ENCODE peak calls at places on chromosomes 4 and X, in five cellular contexts. G, Q, K, B and W are unnamed samples.

GRCh38 chr4:13985824-13986223 is 358.3 kb upstream of the BOD1L1 start:
- DNase-seq in G (no peak), Q (no peak), K (no peak), B (no peak), W (no peak)

GRCh38 chrX:13248867-13249521 is 70.9 kb downstream of the ATXN3L start:
- DNase-seq in G (no peak), Q (no peak), K (no peak), B (no peak), W (no peak)

GRCh38 chr4:113358784-113359183 is 309.3 kb downstream of the ANK2 start:
- DNase-seq in G (no peak), Q (no peak), K (no peak), B (no peak), W (no peak)

GRCh38 chr4:54844911-54845310 is 187.2 kb downstream of the KIT start:
- DNase-seq in G (no peak), Q (no peak), K (no peak), B (no peak), W (no peak)

GRCh38 chr4:14857986-14858385 is 144.3 kb upstream of the CPEB2 start:
- DNase-seq in G (no peak), Q (no peak), K (no peak), B (no peak), W (no peak)

GRCh38 chrX:129791961-129792570 is 12.3 kb downstream of the SASH3 start:
- DNase-seq in G (no peak), Q (no peak), K (no peak), B (no peak), W (no peak)

GRCh38 chr4:2831611-2832308 is 11.9 kb upstream of the ADD1 start:
- DNase-seq in G (no peak), Q (peak), K (peak), B (no peak), W (peak)

GRCh38 chr4:153792007-153792892 is 3.4 kb upstream of the SFRP2 start:
- DNase-seq in G (peak), Q (no peak), K (peak), B (peak), W (no peak)

GRCh38 chrX:107968623-107969022 is 13.5 kb downstream of the TEX13B start:
- DNase-seq in G (no peak), Q (no peak), K (no peak), B (no peak), W (no peak)

GRCh38 chr4:13918110-13918509 is 290.6 kb upstream of the BOD1L1 start:
- DNase-seq in G (peak), Q (no peak), K (peak), B (peak), W (no peak)

GRCh38 chr4:109207060-109207459 is 95.4 kb downstream of the COL25A1 start:
- DNase-seq in G (no peak), Q (no peak), K (no peak), B (no peak), W (no peak)

GRCh38 chrX:150649096-150649870 is 43.9 kb upstream of the MTMR1 start:
- DNase-seq in G (no peak), Q (no peak), K (no peak), B (no peak), W (no peak)

GRCh38 chr4:98345838-98346237 is 84.7 kb downstream of the RAP1GDS1 start:
- DNase-seq in G (no peak), Q (no peak), K (no peak), B (no peak), W (no peak)

GRCh38 chr4:146428298-146428697 is 93.4 kb downstream of the SLC10A7 start:
- DNase-seq in G (no peak), Q (no peak), K (no peak), B (no peak), W (no peak)

GRCh38 chr4:127843704-127844604 is 36.7 kb upstream of the PLK4 start:
- DNase-seq in G (no peak), Q (no peak), K (no peak), B (no peak), W (no peak)

GRCh38 chr4:119113033-119113655 is 22.5 kb upstream of the MYOZ2 start:
- DNase-seq in G (no peak), Q (no peak), K (no peak), B (no peak), W (no peak)

GRCh38 chrX:47831788-47832187 is 4.9 kb upstream of the ZNF81 start:
- DNase-seq in G (peak), Q (no peak), K (no peak), B (peak), W (no peak)

GRCh38 chrX:99914676-99915075 is 495.4 kb downstream of the PCDH19 start:
- DNase-seq in G (no peak), Q (no peak), K (no peak), B (no peak), W (no peak)

GRCh38 chr4:80184053-80184790 is 13.1 kb upstream of the PRDM8 start:
- DNase-seq in G (peak), Q (no peak), K (peak), B (peak), W (peak)

GRCh38 chr4:121156822-121157769 is 7.0 kb downstream of the TNIP3 start:
- DNase-seq in G (peak), Q (no peak), K (no peak), B (peak), W (no peak)

GRCh38 chr4:26687728-26688127 is 103.8 kb downstream of the TBC1D19 start:
- DNase-seq in G (no peak), Q (no peak), K (no peak), B (no peak), W (no peak)

GRCh38 chrX:150575415-150575814 is 7.0 kb downstream of the MTM1 start:
- DNase-seq in G (peak), Q (no peak), K (no peak), B (no peak), W (no peak)

GRCh38 chr4:139282375-139283075 is 2.5 kb upstream of the MGARP start:
- DNase-seq in G (no peak), Q (no peak), K (no peak), B (no peak), W (no peak)

GRCh38 chr4:173046144-173046543 is 122.5 kb upstream of the GALNT7 start:
- DNase-seq in G (no peak), Q (no peak), K (no peak), B (no peak), W (no peak)

GRCh38 chr4:10461091-10461849 is 4.0 kb upstream of the ZNF518B start:
- DNase-seq in G (peak), Q (no peak), K (no peak), B (peak), W (peak)

GRCh38 chr4:39825741-39826231 is 127.8 kb downstream of the UBE2K start:
- DNase-seq in G (no peak), Q (no peak), K (no peak), B (no peak), W (no peak)

GRCh38 chrX:13254076-13254785 is 65.6 kb downstream of the ATXN3L start:
- DNase-seq in G (no peak), Q (no peak), K (no peak), B (peak), W (no peak)

GRCh38 chr4:84683065-84683464 is 100.1 kb downstream of the CDS1 start:
- DNase-seq in G (no peak), Q (no peak), K (no peak), B (no peak), W (no peak)

GRCh38 chr4:172707622-172708021 is 461.0 kb upstream of the GALNT7 start:
- DNase-seq in G (no peak), Q (no peak), K (no peak), B (no peak), W (no peak)

GRCh38 chrX:86930419-86930818 is 587.2 kb upstream of the KLHL4 start:
- DNase-seq in G (no peak), Q (no peak), K (no peak), B (no peak), W (no peak)

DNA sequence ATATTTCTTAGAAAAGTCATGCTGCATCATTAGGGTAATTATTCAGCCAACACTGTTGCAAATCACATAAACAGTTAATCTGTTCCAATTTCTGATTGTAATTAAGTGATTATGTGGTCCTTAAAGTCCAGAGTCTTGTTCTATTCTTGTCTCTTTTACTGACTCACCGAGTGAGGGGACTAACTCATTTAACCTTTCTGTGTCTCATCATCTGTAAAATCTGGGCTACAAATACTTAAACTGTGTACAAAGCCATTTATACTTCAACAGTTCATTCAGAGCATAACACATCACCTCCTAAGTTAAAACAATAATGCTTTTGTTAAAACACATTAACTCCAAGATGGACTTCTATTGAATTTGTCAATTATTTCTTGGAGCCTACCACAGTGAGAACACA is 65.4 kb upstream of the KLHL13 start:
- DNase-seq in G (no peak), Q (no peak), K (no peak), B (no peak), W (no peak)
- TF ChIP-seq CTCF in G (no peak), Q (no peak), K (no peak), B (no peak), W (no peak)

GRCh38 chrX:49262603-49263002 is 1.9 kb downstream of the FOXP3 start:
- DNase-seq in G (no peak), Q (no peak), K (no peak), B (no peak), W (no peak)
- TF ChIP-seq CTCF in G (no peak), Q (no peak), K (no peak), B (no peak), W (no peak)

GRCh38 chr4:105666693-105667092 is 41.8 kb downstream of the INTS12 start:
- DNase-seq in G (no peak), Q (no peak), K (no peak), B (no peak), W (no peak)
- TF ChIP-seq CTCF in G (no peak), Q (no peak), K (peak), B (no peak), W (no peak)

GRCh38 chr4:48103483-48104139 is 30.4 kb downstream of the TXK start:
- DNase-seq in G (no peak), Q (no peak), K (no peak), B (no peak), W (no peak)

GRCh38 chr4:48105230-48105629 is 28.8 kb downstream of the TXK start:
- DNase-seq in G (no peak), Q (no peak), K (no peak), B (no peak), W (no peak)

GRCh38 chr4:48100248-48100647 is 33.8 kb downstream of the TXK start:
- DNase-seq in G (no peak), Q (no peak), K (no peak), B (no peak), W (no peak)

GRCh38 chr4:48102303-48102702 is 31.7 kb downstream of the TXK start:
- DNase-seq in G (no peak), Q (no peak), K (no peak), B (no peak), W (no peak)
- TF ChIP-seq CTCF in G (no peak), Q (no peak), K (no peak), B (no peak), W (no peak)

DNA sequence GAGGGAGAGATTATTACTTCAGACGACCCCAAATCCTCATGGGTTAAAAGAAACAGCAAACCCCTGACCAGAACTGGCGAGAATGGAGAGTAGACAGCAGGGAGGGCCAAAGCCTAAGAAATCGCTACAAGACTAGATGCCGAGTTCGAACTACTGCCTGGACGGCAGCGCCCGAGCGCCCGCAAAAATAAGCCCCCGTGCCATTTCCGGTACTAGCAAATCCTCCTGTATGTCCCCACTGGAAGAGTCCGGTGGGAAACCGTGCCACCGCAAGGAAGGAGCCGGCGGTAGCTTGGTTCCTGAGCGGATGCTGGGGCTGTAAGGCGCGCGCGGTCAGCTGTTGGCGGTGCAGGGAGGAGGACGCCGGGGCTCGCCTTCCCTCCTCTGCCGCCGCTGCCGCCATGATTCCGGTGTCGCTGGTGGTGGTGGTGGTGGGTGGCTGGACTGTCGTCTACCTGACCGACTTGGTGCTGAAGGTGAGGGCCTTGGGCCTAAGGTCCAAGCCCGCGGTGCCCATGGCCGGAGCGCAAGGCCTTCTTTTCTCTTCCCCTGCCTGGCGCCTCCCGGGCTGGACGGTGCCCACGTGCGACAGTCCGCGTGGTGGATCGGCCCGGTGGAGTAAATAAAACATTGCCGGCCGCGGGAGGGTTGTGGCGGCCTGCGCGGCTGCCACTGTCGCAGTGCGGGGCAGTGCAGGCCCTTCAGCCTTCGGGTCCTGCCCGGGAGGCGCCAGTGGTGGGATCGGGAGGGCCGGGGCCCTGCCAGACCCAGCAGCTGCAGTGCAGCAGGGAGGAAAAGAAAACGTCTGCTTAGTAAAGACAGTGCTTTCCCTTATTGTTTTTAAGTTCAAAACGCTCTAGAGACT is at the start of gene MBTPS2:
- DNase-seq in G (peak), Q (peak), K (peak), B (peak), W (peak)
- TF ChIP-seq CTCF in G (no peak), Q (peak), K (peak), B (no peak), W (no peak)

GRCh38 chr4:86521373-86521969 is 72.6 kb upstream of the PTPN13 start:
- DNase-seq in G (no peak), Q (no peak), K (no peak), B (no peak), W (no peak)

GRCh38 chr4:86523333-86523732 is 70.8 kb upstream of the PTPN13 start:
- DNase-seq in G (no peak), Q (no peak), K (no peak), B (no peak), W (no peak)

DNA sequence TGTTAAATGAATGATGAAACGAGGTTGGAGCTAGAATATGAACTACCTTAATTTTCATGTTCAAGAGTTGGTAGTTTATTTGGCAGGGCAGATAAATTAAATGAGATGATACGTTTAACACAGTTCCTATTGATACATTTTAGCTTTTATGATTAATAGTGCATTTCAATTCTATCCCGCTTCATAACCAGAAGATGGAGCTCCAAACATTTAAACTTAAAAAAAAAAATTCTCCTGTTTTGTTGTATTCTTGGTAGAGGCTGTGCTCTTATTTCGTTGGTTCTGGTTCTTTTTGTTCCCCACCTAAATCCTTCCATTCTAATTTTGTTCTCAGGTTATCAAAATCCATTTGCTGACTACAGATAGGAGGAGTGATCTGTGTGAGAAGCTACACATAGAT is 71.8 kb upstream of the PTPN13 start:
- DNase-seq in G (no peak), Q (no peak), K (no peak), B (no peak), W (no peak)
- TF ChIP-seq CTCF in G (no peak), Q (no peak), K (peak), B (no peak), W (no peak)

DNA sequence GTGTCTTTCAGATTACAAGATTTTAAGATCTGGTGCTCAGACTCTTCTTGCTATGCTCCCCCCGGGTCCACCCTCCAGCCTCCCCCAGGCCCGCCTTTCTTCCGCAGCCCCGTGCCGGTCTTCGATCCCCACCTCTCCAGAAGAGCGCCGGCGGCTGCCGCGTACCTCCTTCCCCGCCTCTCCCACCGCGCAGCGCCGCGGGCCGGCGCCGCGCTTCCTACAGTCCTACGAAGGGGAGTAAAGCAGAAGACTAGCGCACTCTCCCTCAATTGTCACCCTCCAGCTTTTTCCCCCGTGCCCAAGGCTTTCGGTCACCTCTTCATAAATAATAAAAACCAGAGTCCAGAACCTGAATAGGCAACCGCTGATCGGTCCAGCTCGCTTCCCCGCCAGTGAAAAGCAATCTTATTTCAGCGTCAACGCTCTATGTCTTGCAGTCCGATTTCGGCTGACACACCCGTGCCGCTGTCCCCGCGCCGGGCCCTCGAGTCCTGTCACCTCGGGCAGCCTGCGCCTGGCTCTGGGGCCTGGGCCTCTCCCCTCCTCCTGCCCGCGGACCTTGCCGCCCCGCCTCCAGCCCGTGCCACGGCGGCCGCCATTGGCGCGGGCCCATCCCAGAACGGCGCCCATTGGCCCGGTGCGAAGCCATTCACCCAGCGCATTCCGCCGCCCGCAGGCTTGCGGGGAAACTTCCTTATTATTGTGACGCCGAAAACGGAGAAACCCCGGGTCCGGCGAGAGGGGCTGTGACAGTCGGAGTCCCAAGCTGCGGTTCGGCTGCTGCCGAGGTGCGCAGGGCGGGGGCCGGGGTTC is at the start of gene HERC3:
- DNase-seq in G (peak), Q (peak), K (peak), B (peak), W (peak)
- TF ChIP-seq CTCF in G (no peak), Q (no peak), K (no peak), B (no peak), W (no peak)

GRCh38 chrX:55014897-55015299 is 14.7 kb downstream of the APEX2 start:
- DNase-seq in G (no peak), Q (no peak), K (no peak), B (no peak), W (no peak)

GRCh38 chrX:55007633-55008032 is 7.5 kb downstream of the APEX2 start:
- DNase-seq in G (peak), Q (no peak), K (no peak), B (no peak), W (no peak)

GRCh38 chrX:55008571-55009358 is 8.6 kb downstream of the APEX2 start:
- DNase-seq in G (no peak), Q (no peak), K (peak), B (no peak), W (no peak)

GRCh38 chrX:55006827-55007621 is 6.9 kb downstream of the APEX2 start:
- DNase-seq in G (no peak), Q (no peak), K (no peak), B (no peak), W (no peak)

DNA sequence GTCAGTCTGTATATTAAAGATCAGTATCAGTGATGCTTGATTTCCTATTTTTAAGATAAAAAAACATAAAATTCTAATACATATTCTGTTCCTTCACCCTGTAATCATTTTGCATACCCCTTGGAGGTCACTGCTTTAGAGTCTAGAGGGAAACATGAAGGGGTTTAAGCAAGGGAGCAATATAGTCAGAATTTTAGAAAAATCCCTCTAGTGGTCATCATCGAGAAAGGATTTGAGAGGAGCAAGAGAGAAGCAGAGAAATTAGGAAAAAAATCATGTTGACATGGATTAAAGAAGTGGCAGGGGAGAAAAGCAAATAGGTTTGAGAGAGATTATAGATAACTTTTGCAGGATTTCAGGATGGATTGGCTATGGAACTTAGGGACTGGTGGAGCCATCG is 11.1 kb downstream of the APEX2 start:
- DNase-seq in G (no peak), Q (no peak), K (no peak), B (no peak), W (no peak)
- TF ChIP-seq CTCF in G (no peak), Q (no peak), K (no peak), B (peak), W (no peak)

DNA sequence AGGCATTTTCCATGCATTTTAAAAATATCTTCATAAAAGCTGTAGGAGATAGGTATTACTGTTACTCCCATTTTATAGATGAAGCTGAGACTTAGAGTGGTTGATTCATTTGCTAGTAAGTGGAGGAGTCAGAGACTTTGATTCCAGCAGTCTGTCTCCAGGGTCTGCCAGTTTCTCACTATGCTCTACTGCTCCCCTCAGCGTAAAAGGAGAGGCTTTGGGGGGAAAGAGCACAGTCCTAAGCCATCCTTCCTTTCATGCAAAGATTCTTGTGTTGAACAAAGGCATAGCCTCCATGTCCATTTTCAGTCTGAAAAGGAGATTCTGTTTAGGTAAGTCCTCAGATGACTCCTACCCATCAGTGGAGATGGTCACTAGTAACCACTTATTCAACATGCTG is 117.7 kb upstream of the TMEM150C start:
- DNase-seq in G (no peak), Q (no peak), K (no peak), B (no peak), W (no peak)
- TF ChIP-seq CTCF in G (no peak), Q (no peak), K (no peak), B (no peak), W (no peak)